ENCODE peak calls at places on chromosomes 13 and 19, in nine cellular contexts. C is lower lobe of right lung; U is HT1080; Q is AG04449; V is NT2/D1; P is GM10248; E is head of caudate nucleus; O is activated effector memory CD4-positive, alpha-beta T cell treated with Interleukin-2 at 50 U/mL for 16 hours; N is dermis blood vessel endothelial cell. W is an unnamed sample.
A peak's percentile ranks its signal among the peaks of the same experiment; 100 is the strongest.

GRCh38 chr13:99320693-99321481 is 13.7 kb upstream of the GPR183 start:
- DNase-seq in Q (no peak), E (no peak), V (no peak), N (peak; percentile 96), P (no peak), O (no peak), U (peak; percentile 80), C (no peak), W (no peak)

GRCh38 chr13:25901460-25902376 is 150.1 kb downstream of the SHISA2 start:
- DNase-seq in P (peak; percentile 61), O (no peak), U (peak; percentile 92), E (no peak), V (no peak), C (no peak), Q (no peak), N (peak; percentile 53), W (no peak)

GRCh38 chr19:39438270-39438934 is 2.7 kb upstream of the RPS16 start:
- DNase-seq in V (no peak), C (no peak), Q (no peak), E (no peak), U (peak; percentile 72), N (no peak), P (no peak), O (no peak), W (no peak)

GRCh38 chr13:59452189-59452588 is 711.5 kb downstream of the DIAPH3 start:
- DNase-seq in C (no peak), V (no peak), U (no peak), O (no peak), E (no peak), N (no peak), Q (no peak), P (no peak), W (no peak)

GRCh38 chr13:28012896-28013295 is 24.4 kb upstream of the URAD start:
- DNase-seq in E (no peak), P (peak; percentile 69), O (no peak), N (no peak), C (no peak), V (no peak), U (no peak), Q (no peak), W (no peak)

GRCh38 chr19:46881092-46881491 is 20.3 kb downstream of the ARHGAP35 start:
- DNase-seq in P (no peak), U (no peak), E (no peak), C (no peak), N (no peak), Q (no peak), V (no peak), O (no peak), W (no peak)

GRCh38 chr19:49999371-50000010 is 25.7 kb downstream of the VRK3 start:
- DNase-seq in U (no peak), C (no peak), Q (no peak), O (no peak), N (peak; percentile 24), E (no peak), V (no peak), P (no peak), W (no peak)

GRCh38 chr19:50705422-50706019 is 14.1 kb downstream of the SHANK1 start:
- DNase-seq in E (no peak), V (no peak), O (no peak), N (peak; percentile 78), P (peak; percentile 76), C (no peak), U (peak; percentile 91), Q (no peak), W (no peak)

GRCh38 chr13:34730966-34731365 is 211.1 kb upstream of the NBEA start:
- DNase-seq in N (no peak), P (no peak), E (no peak), V (no peak), C (no peak), O (no peak), Q (no peak), U (no peak), W (no peak)

GRCh38 chr13:91123456-91124127 is 223.9 kb upstream of the MIR17HG start:
- DNase-seq in Q (no peak), V (peak; percentile 8), E (no peak), P (no peak), C (no peak), N (no peak), U (peak; percentile 55), O (no peak), W (no peak)

GRCh38 chr19:6822311-6822670 is 49.8 kb downstream of the VAV1 start:
- DNase-seq in O (no peak), N (no peak), Q (no peak), P (no peak), V (no peak), C (peak; percentile 30), U (no peak), E (no peak), W (no peak)

GRCh38 chr19:3387645-3388589 is 21.5 kb downstream of the NFIC start:
- DNase-seq in N (peak; percentile 64), Q (no peak), O (no peak), C (peak; percentile 88), V (no peak), P (no peak), E (peak; percentile 89), U (no peak), W (peak; percentile 89)

GRCh38 chr13:30743319-30744055 is 8.1 kb downstream of the ALOX5AP start:
- DNase-seq in Q (peak; percentile 98), P (no peak), V (no peak), E (no peak), C (no peak), O (no peak), N (peak; percentile 85), U (peak; percentile 98), W (no peak)

GRCh38 chr13:32381539-32381938 is 46.4 kb downstream of the N4BP2L1 start:
- DNase-seq in E (no peak), U (no peak), C (no peak), Q (no peak), O (no peak), V (no peak), N (peak; percentile 12), P (peak; percentile 31), W (no peak)

GRCh38 chr13:99689955-99690354 is 188.7 kb downstream of the TM9SF2 start:
- DNase-seq in Q (no peak), N (no peak), V (no peak), P (no peak), E (no peak), U (no peak), O (no peak), C (no peak), W (no peak)